ENCODE peak calls at places on chromosome 13, in five cellular contexts. Y, R, F, C and K are unnamed samples. For H3K4me1, the result is how much of the 10 kb centered on the place peaks cover.

GRCh38 chr13:21544515-21544914 is 59.5 kb downstream of the MICU2 start:
- DNase-seq in Y (no peak), R (no peak), F (no peak), C (no peak), K (no peak)

GRCh38 chr13:100428966-100429365 is 159.6 kb downstream of the GGACT start:
- DNase-seq in Y (no peak), R (no peak), F (no peak), C (no peak), K (no peak)

GRCh38 chr13:40706439-40706838 is 40.0 kb upstream of the FOXO1 start:
- DNase-seq in Y (no peak), R (no peak), F (no peak), C (no peak), K (no peak)

GRCh38 chr13:65555973-65556372 is 1674.2 kb downstream of the PCDH9 start:
- DNase-seq in Y (no peak), R (no peak), F (no peak), C (no peak), K (no peak)

GRCh38 chr13:42396901-42397670 is 125.1 kb downstream of the AKAP11 start:
- DNase-seq in Y (no peak), R (no peak), F (no peak), C (no peak), K (no peak)

GRCh38 chr13:77811981-77812380 is 106.7 kb downstream of the EDNRB start:
- DNase-seq in Y (no peak), R (no peak), F (no peak), C (no peak), K (no peak)

GRCh38 chr13:48828962-48829405 is 146.7 kb upstream of the FNDC3A start:
- DNase-seq in Y (no peak), R (no peak), F (no peak), C (peak), K (no peak)

GRCh38 chr13:49310251-49310650 is 62.5 kb downstream of the CDADC1 start:
- DNase-seq in Y (no peak), R (no peak), F (no peak), C (no peak), K (no peak)

GRCh38 chr13:38255600-38255999 is 94.1 kb upstream of the UFM1 start:
- DNase-seq in Y (no peak), R (no peak), F (no peak), C (no peak), K (no peak)

GRCh38 chr13:20303636-20304035 is 71.5 kb upstream of the GJB6 start:
- DNase-seq in Y (no peak), R (no peak), F (no peak), C (no peak), K (no peak)

GRCh38 chr13:40672310-40673060 is 6.0 kb upstream of the FOXO1 start:
- DNase-seq in Y (no peak), R (no peak), F (no peak), C (peak), K (no peak)

GRCh38 chr13:73891805-73892204 is 242.4 kb downstream of the KLF12 start:
- DNase-seq in Y (no peak), R (no peak), F (no peak), C (no peak), K (no peak)

GRCh38 chr13:107765724-107766436 is 449.5 kb downstream of the LIG4 start:
- DNase-seq in Y (no peak), R (no peak), F (no peak), C (no peak), K (no peak)

GRCh38 chr13:73215807-73216206 is 157.0 kb downstream of the KLF5 start:
- DNase-seq in Y (no peak), R (no peak), F (no peak), C (no peak), K (no peak)

GRCh38 chr13:37485766-37486165 is 112.8 kb downstream of the POSTN start:
- DNase-seq in Y (no peak), R (no peak), F (no peak), C (no peak), K (no peak)

GRCh38 chr13:98108330-98108729 is 34.6 kb upstream of the FARP1 start:
- DNase-seq in Y (no peak), R (no peak), F (no peak), C (no peak), K (no peak)
- TF ChIP-seq POLR2A in Y (no peak), R (no peak), F (no peak), C (no peak), K (no peak)

DNA sequence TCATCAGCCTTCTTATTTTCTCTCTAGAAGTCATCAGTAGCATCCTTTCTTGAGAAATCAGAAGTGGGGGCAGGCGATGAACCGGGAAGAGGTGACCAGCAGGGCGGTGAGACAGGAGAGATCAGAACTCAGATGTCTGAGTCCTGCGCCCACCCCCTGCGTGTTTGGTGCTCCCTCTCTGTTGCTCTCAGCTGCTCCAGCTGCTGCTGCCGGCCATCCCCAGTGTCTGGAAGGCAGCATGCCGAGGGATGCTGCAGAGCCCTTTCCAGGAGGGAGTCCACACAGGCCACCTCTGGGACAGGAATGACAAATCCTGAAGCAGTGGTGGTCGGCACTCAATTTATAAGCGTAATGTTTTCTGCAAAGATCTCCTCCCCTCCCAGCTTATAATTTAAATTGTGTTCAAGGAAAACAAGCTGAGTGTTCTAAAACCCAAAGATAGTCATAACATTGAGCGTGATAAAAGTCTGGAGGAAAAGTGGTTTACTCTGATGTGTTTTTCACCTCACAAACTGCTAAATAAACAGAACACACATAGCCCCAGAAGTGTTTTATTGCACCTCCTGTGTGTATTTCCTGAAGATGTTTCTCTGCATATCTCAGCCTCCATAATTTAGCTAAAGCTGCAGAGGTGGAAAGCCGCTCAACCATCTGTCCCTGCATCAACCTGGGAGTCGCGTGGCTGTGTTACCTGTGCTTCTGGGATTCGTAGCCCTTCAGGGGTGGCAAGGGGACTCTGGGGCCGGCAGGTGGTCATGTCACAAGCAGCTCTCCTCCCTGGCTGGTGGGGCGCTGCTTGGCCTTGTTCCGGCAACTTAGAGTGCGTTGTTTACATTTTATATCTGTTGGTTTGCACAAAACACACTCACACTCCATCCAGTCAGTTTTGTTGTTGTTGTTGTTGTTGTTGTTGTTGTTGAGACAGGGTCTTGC is 191.2 kb downstream of the USP12 start:
- DNase-seq in Y (no peak), R (no peak), F (no peak), C (no peak), K (no peak)
- H3K4me1 ChIP-seq in Y (under half), R (under half), F (under half), C (under half), K (under half)

DNA sequence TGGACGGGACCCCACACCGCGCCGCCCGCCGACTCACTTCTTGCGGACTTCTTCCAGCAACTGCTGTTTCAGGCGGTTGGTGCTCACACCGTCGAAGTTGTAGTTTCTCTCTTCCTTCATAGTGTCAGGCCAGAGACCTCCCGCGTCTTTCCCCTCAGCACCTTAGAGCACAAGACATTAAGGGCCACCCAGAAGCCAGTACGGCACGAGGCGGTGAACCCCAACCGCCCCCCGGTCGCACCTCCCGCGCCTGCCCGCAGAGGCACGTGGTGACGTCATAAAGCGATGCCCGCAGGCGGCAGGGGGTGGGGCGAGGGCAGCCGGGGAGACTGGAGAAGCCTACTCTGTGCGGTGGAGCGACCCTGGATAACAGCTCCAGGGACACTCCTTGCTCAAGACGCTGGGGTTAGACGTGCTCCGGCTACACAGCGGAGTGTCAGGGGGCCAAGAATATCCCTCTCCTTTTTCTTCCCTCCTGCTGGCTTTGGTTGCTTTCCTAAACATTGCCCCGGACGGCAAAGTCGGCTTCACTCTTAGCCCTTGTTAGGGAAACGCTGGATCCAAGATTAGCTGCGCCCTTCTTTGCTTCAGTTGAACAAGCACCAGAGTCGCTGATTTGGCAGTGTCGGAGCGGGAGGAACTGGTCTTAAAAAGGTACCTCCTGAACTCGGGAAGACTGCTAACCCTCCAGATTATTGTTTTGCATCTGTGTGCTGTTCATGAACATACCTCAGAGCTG is at the start of gene CCDC169:
- DNase-seq in Y (peak), R (peak), F (peak), C (peak), K (peak)
- TF ChIP-seq POLR2A in Y (no peak), R (no peak), F (peak), C (peak), K (no peak)

GRCh38 chr13:102597029-102598015 is 536 bp downstream of the TPP2 start:
- DNase-seq in Y (no peak), R (no peak), F (peak), C (no peak), K (no peak)
- H3K4me1 ChIP-seq in Y (under half), R (under half), F (under half), C (under half), K (under half)

GRCh38 chr13:113737803-113738202 is 21.2 kb upstream of the TMEM255B start:
- DNase-seq in Y (no peak), R (no peak), F (no peak), C (no peak), K (no peak)

GRCh38 chr13:113735750-113736149 is 23.3 kb upstream of the TMEM255B start:
- DNase-seq in Y (no peak), R (no peak), F (no peak), C (no peak), K (no peak)

GRCh38 chr13:113734826-113735125 is 24.2 kb upstream of the TMEM255B start:
- DNase-seq in Y (no peak), R (no peak), F (no peak), C (no peak), K (no peak)

GRCh38 chr13:113735194-113735593 is 23.8 kb upstream of the TMEM255B start:
- DNase-seq in Y (no peak), R (no peak), F (no peak), C (no peak), K (no peak)

GRCh38 chr13:113736258-113736731 is 22.7 kb upstream of the TMEM255B start:
- DNase-seq in Y (no peak), R (no peak), F (no peak), C (no peak), K (no peak)
- TF ChIP-seq POLR2A in Y (no peak), R (no peak), F (no peak), C (no peak), K (no peak)